ENCODE peak calls at places on chromosomes 4 and X, in eight cellular contexts. U is spleen, B is stomach, P is endothelial cell of umbilical vein, H is H1, J is upper lobe of left lung, D is transverse colon, M is HL-60. T is an unnamed sample.

GRCh38 chrX:53281321-53281822 is at the start of gene IQSEC2:
- DNase-seq in H (peak; percentile 59), J (peak; percentile 95), U (peak; percentile 79), M (peak; percentile 43), P (peak; percentile 77), D (peak; percentile 89), B (peak; percentile 86), T (peak; percentile 92)

GRCh38 chr4:181796502-181796901 is 446.7 kb upstream of the TENM3 start:
- DNase-seq in M (no peak), U (no peak), B (no peak), D (no peak), J (no peak), H (no peak), P (no peak), T (no peak)

GRCh38 chrX:100410083-100410590 is at the start of gene PCDH19:
- DNase-seq in P (peak; percentile 54), H (peak; percentile 60), D (peak; percentile 42), B (peak; percentile 54), J (peak; percentile 87), M (no peak), U (peak; percentile 81), T (peak; percentile 59)

GRCh38 chr4:169724251-169724650 is 33.5 kb downstream of the HPF1 start:
- DNase-seq in U (no peak), D (no peak), J (no peak), H (no peak), M (no peak), B (no peak), P (no peak), T (no peak)

GRCh38 chrX:143121471-143121870 is 95.7 kb downstream of the SPANXN4 start:
- DNase-seq in P (no peak), H (no peak), B (no peak), M (no peak), J (no peak), U (no peak), D (no peak), T (no peak)

GRCh38 chr4:60805500-60806313 is 394.4 kb upstream of the ADGRL3 start:
- DNase-seq in J (no peak), P (no peak), B (no peak), U (no peak), D (no peak), H (no peak), M (no peak), T (no peak)

GRCh38 chr4:185591679-185592141 is 56.4 kb upstream of the PDLIM3 start:
- DNase-seq in D (no peak), J (no peak), U (no peak), H (no peak), B (no peak), M (no peak), P (no peak), T (no peak)

GRCh38 chr4:71732706-71733105 is 51.2 kb downstream of the GC start:
- DNase-seq in P (peak; percentile 14), U (no peak), H (no peak), J (no peak), D (no peak), B (no peak), M (no peak), T (no peak)

GRCh38 chr4:6900956-6901355 is 8.7 kb upstream of the TBC1D14 start:
- DNase-seq in J (peak; percentile 75), U (peak; percentile 75), P (no peak), H (no peak), D (peak; percentile 4), M (no peak), B (peak; percentile 4), T (peak; percentile 55)

GRCh38 chr4:15557806-15558550 is 88.3 kb downstream of the CC2D2A start:
- DNase-seq in H (no peak), U (no peak), P (no peak), J (no peak), D (no peak), B (no peak), M (no peak), T (no peak)

GRCh38 chr4:143728171-143728570 is 27.7 kb upstream of the FREM3 start:
- DNase-seq in H (no peak), M (no peak), P (peak; percentile 73), J (no peak), B (no peak), U (no peak), D (no peak), T (no peak)

GRCh38 chr4:57342406-57342805 is 232.2 kb upstream of the IGFBP7 start:
- DNase-seq in D (no peak), B (no peak), U (no peak), P (no peak), J (no peak), M (no peak), H (no peak), T (no peak)

GRCh38 chrX:100829730-100830129 is 9.5 kb downstream of the CSTF2 start:
- DNase-seq in U (no peak), B (no peak), H (no peak), D (no peak), M (peak; percentile 16), J (no peak), P (peak; percentile 28), T (no peak)

GRCh38 chr4:168923526-168924194 is 86.4 kb downstream of the CBR4 start:
- DNase-seq in B (peak; percentile 55), H (peak; percentile 62), P (peak; percentile 67), D (peak; percentile 54), M (no peak), J (no peak), U (no peak), T (no peak)

GRCh38 chr4:54517793-54518444 is 139.8 kb upstream of the KIT start:
- DNase-seq in J (no peak), H (no peak), P (no peak), U (no peak), D (no peak), M (no peak), B (no peak), T (no peak)

GRCh38 chr4:88937081-88937480 is 119.9 kb downstream of the FAM13A start:
- DNase-seq in U (no peak), H (no peak), B (no peak), J (no peak), D (no peak), P (no peak), M (no peak), T (no peak)

GRCh38 chr4:118765399-118765798 is 70.5 kb downstream of the SEC24D start:
- DNase-seq in D (no peak), J (no peak), U (no peak), M (no peak), B (no peak), H (no peak), P (peak; percentile 92), T (no peak)

GRCh38 chr4:169198167-169198566 is 72.6 kb downstream of the SH3RF1 start:
- DNase-seq in M (no peak), H (no peak), B (no peak), J (no peak), U (no peak), D (no peak), P (no peak), T (no peak)

GRCh38 chr4:164169591-164169990 is 584.3 kb upstream of the SMIM31 start:
- DNase-seq in J (no peak), B (no peak), U (no peak), P (no peak), D (no peak), M (no peak), H (no peak), T (no peak)

GRCh38 chr4:140037353-140038030 is 116.5 kb downstream of the MAML3 start:
- DNase-seq in B (no peak), P (peak; percentile 93), J (no peak), D (no peak), M (no peak), H (no peak), U (no peak), T (no peak)
- TF ChIP-seq POLR2AphosphoS5 in B (no peak), P (peak; percentile 83), J (no peak), D (no peak), M (no peak), H (no peak), U (no peak), T (no peak)

GRCh38 chrX:106286053-106286650 is 118.0 kb downstream of the PWWP3B start:
- DNase-seq in B (no peak), M (no peak), P (no peak), J (no peak), D (no peak), H (no peak), U (no peak), T (no peak)
- H3K27ac ChIP-seq in B (no peak overlapping the region), M (no peak overlapping the region), P (no peak overlapping the region), J (no peak overlapping the region), D (no peak overlapping the region), H (no peak overlapping the region), U (no peak overlapping the region), T (no peak overlapping the region)

DNA sequence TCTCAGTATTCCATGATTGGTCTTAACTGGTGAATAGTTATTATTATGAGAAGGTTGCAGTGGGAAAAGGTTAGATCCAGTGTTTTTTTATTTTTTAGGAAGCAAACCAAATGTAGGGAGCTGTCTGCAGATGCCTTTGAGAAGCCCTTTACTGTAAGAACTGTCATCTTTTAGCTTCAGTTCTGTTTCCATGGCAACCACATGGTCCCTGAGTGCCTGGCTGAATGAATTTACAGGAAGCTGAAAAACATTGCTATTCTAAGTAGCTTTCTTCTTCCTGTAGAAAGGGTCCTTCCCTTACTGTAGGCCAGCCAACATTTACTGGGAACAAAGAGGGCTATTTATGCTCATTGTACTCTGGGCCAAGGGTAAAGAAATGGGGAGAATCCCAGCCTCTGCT is 103.3 kb downstream of the DCLK2 start:
- DNase-seq in J (no peak), U (no peak), P (peak; percentile 68), D (no peak), B (no peak), H (no peak), M (no peak), T (no peak)
- TF ChIP-seq POLR2AphosphoS5 in J (no peak), U (no peak), P (no peak), D (no peak), B (no peak), H (no peak), M (no peak), T (no peak)

GRCh38 chr4:75654905-75655304 is 18.3 kb downstream of the G3BP2 start:
- DNase-seq in U (no peak), D (no peak), J (no peak), P (no peak), H (no peak), M (no peak), B (no peak), T (no peak)

GRCh38 chr4:75659512-75660031 is 13.6 kb downstream of the G3BP2 start:
- DNase-seq in U (no peak), J (no peak), B (no peak), H (no peak), D (no peak), P (no peak), M (no peak), T (no peak)

GRCh38 chr4:75658881-75659280 is 14.3 kb downstream of the G3BP2 start:
- DNase-seq in M (no peak), J (no peak), U (no peak), P (peak; percentile 30), H (no peak), B (no peak), D (no peak), T (no peak)

GRCh38 chr4:75653845-75654503 is 19.2 kb downstream of the G3BP2 start:
- DNase-seq in M (no peak), B (no peak), H (no peak), D (no peak), P (peak; percentile 61), J (no peak), U (no peak), T (no peak)

DNA sequence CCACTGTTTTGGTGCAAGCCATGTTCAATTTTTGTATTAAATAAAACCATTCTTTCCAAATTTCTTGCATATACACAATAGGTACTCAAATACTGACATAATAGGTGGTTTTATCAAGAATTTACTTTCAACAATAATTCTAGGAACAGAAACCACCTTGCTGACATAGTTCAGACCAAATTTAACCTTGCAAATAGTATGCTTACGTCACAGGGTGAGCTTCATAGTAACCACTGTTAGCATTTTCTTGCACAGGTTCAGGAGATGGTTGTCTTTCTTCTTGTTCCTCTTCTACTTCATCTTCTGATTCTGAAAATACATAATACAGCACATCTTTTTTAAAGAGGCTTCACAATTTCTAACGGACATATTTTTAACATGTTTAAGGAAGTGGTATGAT is 17.6 kb downstream of the G3BP2 start:
- DNase-seq in B (no peak), H (no peak), U (no peak), M (no peak), P (no peak), D (no peak), J (no peak), T (no peak)
- H3K27ac ChIP-seq in B (no peak overlapping the region), H (no peak overlapping the region), U (no peak overlapping the region), M (no peak overlapping the region), P (no peak overlapping the region), D (no peak overlapping the region), J (no peak overlapping the region), T (no peak overlapping the region)

T was measured in suprapubic skin.